ENCODE peak calls at places on chromosomes 4 and X, in four cellular contexts. A, P, B and S are unnamed samples.

GRCh38 chr4:108398326-108398725 is 222.1 kb upstream of the RPL34 start:
- DNase-seq in P (no peak), B (no peak), A (no peak), S (no peak)

GRCh38 chrX:45851434-45851991 is 650.8 kb upstream of the DIPK2B start:
- DNase-seq in B (peak; percentile 65), P (peak; percentile 78), A (peak; percentile 22), S (peak; percentile 22)

GRCh38 chr4:108906006-108906405 is 143.2 kb upstream of the ETNPPL start:
- DNase-seq in B (no peak), A (no peak), P (no peak), S (no peak)

GRCh38 chr4:141047228-141047884 is 85.9 kb downstream of the RNF150 start:
- DNase-seq in A (peak; percentile 61), B (no peak), P (peak; percentile 49), S (no peak)

GRCh38 chr4:3479358-3480101 is 16.4 kb downstream of the DOK7 start:
- DNase-seq in B (no peak), A (no peak), P (no peak), S (no peak)

GRCh38 chrX:27085346-27085745 is 377.8 kb downstream of the PPP4R3C start:
- DNase-seq in B (no peak), P (no peak), A (no peak), S (peak; percentile 11)

GRCh38 chr4:141560056-141560455 is 76.3 kb upstream of the IL15 start:
- DNase-seq in B (no peak), A (no peak), P (no peak), S (no peak)

GRCh38 chr4:7727727-7728126 is 211.9 kb downstream of the AFAP1 start:
- DNase-seq in A (no peak), P (peak; percentile 19), B (no peak), S (no peak)

GRCh38 chr4:83905952-83906351 is 370.0 kb downstream of the GPAT3 start:
- DNase-seq in P (no peak), A (no peak), B (no peak), S (no peak)

GRCh38 chr4:19883841-19884240 is 367.9 kb upstream of the SLIT2 start:
- DNase-seq in B (no peak), A (peak; percentile 33), P (peak; percentile 55), S (no peak)

GRCh38 chr4:117093581-117093980 is 8.2 kb upstream of the TRAM1L1 start:
- DNase-seq in B (no peak), A (peak; percentile 12), P (no peak), S (no peak)

GRCh38 chrX:33735182-33735581 is 396.9 kb downstream of the FAM47A start:
- DNase-seq in B (no peak), P (no peak), A (no peak), S (no peak)

GRCh38 chr4:186829740-186830449 is 106.2 kb upstream of the FAT1 start:
- DNase-seq in A (peak; percentile 92), B (peak; percentile 88), P (peak; percentile 90), S (no peak)

GRCh38 chr4:82515705-82516104 is 46.1 kb downstream of the TMEM150C start:
- DNase-seq in B (no peak), A (peak; percentile 18), P (peak; percentile 30), S (peak; percentile 91)

GRCh38 chrX:47361538-47362511 is 8.6 kb upstream of the ZNF157 start:
- DNase-seq in P (peak; percentile 89), B (peak; percentile 36), A (peak; percentile 99), S (peak; percentile 95)

GRCh38 chrX:100913111-100913510 is 15.6 kb downstream of the XKRX start:
- DNase-seq in B (no peak), P (peak; percentile 63), A (no peak), S (no peak)

GRCh38 chrX:111869639-111870034 is 6.3 kb upstream of the TRPC5OS start:
- DNase-seq in A (peak; percentile 61), P (peak; percentile 37), B (peak; percentile 46), S (peak; percentile 38)

GRCh38 chr4:114694770-114695169 is 96.2 kb downstream of the UGT8 start:
- DNase-seq in A (peak; percentile 38), B (peak; percentile 46), P (peak; percentile 46), S (peak; percentile 52)

GRCh38 chr4:63637270-63637669 is 772.0 kb downstream of the TECRL start:
- DNase-seq in B (no peak), P (no peak), A (no peak), S (no peak)

GRCh38 chr4:18938343-18939109 is 917.0 kb upstream of the LCORL start:
- DNase-seq in B (no peak), P (no peak), A (no peak), S (no peak)

GRCh38 chrX:5402461-5402860 is 826.2 kb downstream of the NLGN4X start:
- DNase-seq in A (no peak), B (no peak), P (no peak), S (no peak)

GRCh38 chr4:168562021-168562691 is 65.3 kb downstream of the PALLD start:
- DNase-seq in A (no peak), B (peak; percentile 29), P (peak; percentile 80), S (peak; percentile 55)

GRCh38 chr4:137226221-137226620 is 306.1 kb downstream of the PCDH18 start:
- DNase-seq in A (peak; percentile 2), B (no peak), P (no peak), S (no peak)

GRCh38 chrX:12955882-12956703 is 18.8 kb upstream of the TMSB4X start:
- DNase-seq in B (no peak), P (peak; percentile 66), A (peak; percentile 91), S (peak; percentile 71)